ENCODE peak calls at places on chromosomes 3 and 15, in ten cellular contexts. R is ovary; N is tibial nerve; A is Kasumi-1; Z is amniotic stem cell; P is stimulated activated CD4-positive, alpha-beta T cell treated with anti-CD3 and anti-CD28 coated beads, Interleukin-1b, Interleukin-23, amount 100 ng/mL, for 24 hours; K is CD4-positive, alpha-beta T cell; T is GM12865; H is NCI-H446 treated with DMSO at 0.1 percent for 48 hours; F is transverse colon. D is an unnamed sample.

GRCh38 chr3:52435246-52436101 is 9.4 kb downstream of the SEMA3G start:
- DNase-seq in F (no peak), N (no peak), H (no peak), P (no peak), T (no peak), R (peak; percentile 19), K (no peak), A (no peak), Z (no peak), D (no peak)

GRCh38 chr3:46469680-46470357 is 5.1 kb upstream of the LTF start:
- DNase-seq in Z (no peak), N (no peak), R (no peak), H (no peak), K (no peak), A (no peak), P (no peak), F (no peak), T (no peak), D (no peak)

GRCh38 chr3:24686764-24687163 is 192.1 kb upstream of the THRB start:
- DNase-seq in K (no peak), A (no peak), P (peak; percentile 1), R (no peak), H (no peak), T (no peak), Z (no peak), N (no peak), F (no peak), D (no peak)

GRCh38 chr3:44886561-44886960 is 12.2 kb downstream of the TGM4 start:
- DNase-seq in R (no peak), T (no peak), N (no peak), H (no peak), A (no peak), Z (no peak), K (no peak), P (no peak), F (no peak), D (no peak)

GRCh38 chr3:134366928-134367352 is 7.3 kb downstream of the AMOTL2 start:
- DNase-seq in Z (no peak), K (no peak), P (no peak), A (no peak), T (no peak), R (no peak), F (no peak), H (no peak), N (peak; percentile 61), D (no peak)

GRCh38 chr3:71611099-71611498 is 27.6 kb upstream of the FOXP1 start:
- DNase-seq in K (no peak), A (no peak), R (no peak), P (no peak), T (no peak), Z (no peak), F (no peak), H (no peak), N (no peak), D (no peak)

GRCh38 chr3:149495581-149496125 is 21.2 kb downstream of the TM4SF4 start:
- DNase-seq in T (no peak), H (no peak), N (no peak), P (no peak), F (no peak), R (no peak), K (no peak), A (no peak), Z (no peak), D (no peak)

GRCh38 chr15:31279221-31280036 is 47.2 kb upstream of the KLF13 start:
- DNase-seq in R (no peak), H (no peak), T (no peak), K (no peak), P (no peak), Z (no peak), F (peak; percentile 11), N (no peak), A (no peak), D (no peak)

GRCh38 chr3:69948246-69948862 is 51.2 kb upstream of the SAMMSON start:
- DNase-seq in P (no peak), R (no peak), A (peak; percentile 80), K (no peak), Z (peak; percentile 18), N (no peak), T (peak; percentile 21), H (no peak), F (no peak), D (peak; percentile 8)

GRCh38 chr3:181103605-181104004 is 114.1 kb upstream of the DNAJC19 start:
- DNase-seq in T (peak; percentile 41), A (peak; percentile 61), F (no peak), N (no peak), H (no peak), Z (no peak), P (no peak), R (no peak), K (no peak), D (peak; percentile 7)

GRCh38 chr3:48305396-48305795 is 28.1 kb downstream of the SPINK8 start:
- DNase-seq in F (no peak), P (no peak), T (no peak), A (no peak), H (no peak), R (no peak), Z (no peak), K (no peak), N (no peak), D (no peak)

GRCh38 chr3:191303596-191303995 is 25.6 kb upstream of the CCDC50 start:
- DNase-seq in F (no peak), N (no peak), Z (no peak), A (no peak), R (no peak), P (no peak), H (no peak), K (no peak), T (no peak), D (no peak)

GRCh38 chr3:126130081-126130855 is 46.3 kb upstream of the SLC41A3 start:
- DNase-seq in N (no peak), T (no peak), H (no peak), R (peak; percentile 9), Z (no peak), F (peak; percentile 13), A (no peak), K (peak; percentile 27), P (no peak), D (no peak)

GRCh38 chr3:108090066-108090700 is 648 bp downstream of the CD47 start:
- DNase-seq in A (peak; percentile 69), R (no peak), P (peak; percentile 33), Z (no peak), N (peak; percentile 19), K (peak; percentile 56), F (peak; percentile 29), H (no peak), T (peak; percentile 70), D (peak; percentile 51)

GRCh38 chr3:45817788-45818523 is 21.6 kb upstream of the SLC6A20 start:
- DNase-seq in N (peak; percentile 69), H (no peak), T (no peak), R (no peak), Z (peak; percentile 34), P (no peak), K (no peak), A (no peak), F (peak; percentile 31), D (no peak)

GRCh38 chr15:77702211-77702957 is 69.7 kb upstream of the LINGO1 start:
- DNase-seq in F (peak; percentile 12), A (peak; percentile 30), T (peak; percentile 23), Z (peak; percentile 5), H (no peak), R (peak; percentile 25), K (no peak), N (no peak), P (no peak), D (peak; percentile 67)

GRCh38 chr3:109195812-109196211 is 59.3 kb downstream of the C3orf85 start:
- DNase-seq in N (no peak), K (no peak), T (no peak), P (no peak), F (no peak), H (no peak), A (no peak), Z (no peak), R (no peak), D (no peak)

GRCh38 chr3:191348098-191348497 is 17.8 kb upstream of the UTS2B start:
- DNase-seq in N (no peak), Z (no peak), P (no peak), H (no peak), A (no peak), K (no peak), T (no peak), F (no peak), R (no peak), D (no peak)

D was measured in GM13977.